ENCODE peak calls at places on chromosomes 12 and 14, in five cellular contexts. N, A, O, W and M are unnamed samples.

GRCh38 chr12:107759410-107759809 is 1.5 kb downstream of the PRDM4 start:
- DNase-seq in N (no peak), A (peak), O (peak), W (peak), M (no peak)

GRCh38 chr12:67430708-67431335 is 161.7 kb downstream of the CAND1 start:
- DNase-seq in N (no peak), A (no peak), O (no peak), W (no peak), M (no peak)

GRCh38 chr12:124829008-124829707 is 34.5 kb downstream of the SCARB1 start:
- DNase-seq in N (no peak), A (peak), O (peak), W (peak), M (no peak)

GRCh38 chr12:18970603-18971002 is 158.9 kb upstream of the PLEKHA5 start:
- DNase-seq in N (no peak), A (no peak), O (no peak), W (no peak), M (no peak)

GRCh38 chr12:66693901-66694513 is 15.1 kb upstream of the GRIP1 start:
- DNase-seq in N (peak), A (peak), O (peak), W (peak), M (no peak)

GRCh38 chr14:98167702-98168101 is 1104.3 kb downstream of the BCL11B start:
- DNase-seq in N (no peak), A (no peak), O (no peak), W (no peak), M (no peak)

GRCh38 chr14:60634153-60634552 is 15.1 kb downstream of the SIX1 start:
- DNase-seq in N (no peak), A (no peak), O (no peak), W (no peak), M (no peak)

GRCh38 chr14:61188196-61188595 is 92.9 kb downstream of the TMEM30B start:
- DNase-seq in N (no peak), A (peak), O (no peak), W (no peak), M (no peak)

GRCh38 chr12:104846056-104846762 is 111.9 kb downstream of the SLC41A2 start:
- DNase-seq in N (no peak), A (no peak), O (no peak), W (no peak), M (no peak)

GRCh38 chr12:6667559-6668210 is 4.8 kb upstream of the ING4 start:
- DNase-seq in N (no peak), A (peak), O (no peak), W (no peak), M (no peak)

GRCh38 chr12:55676707-55677106 is 31.0 kb downstream of the ITGA7 start:
- DNase-seq in N (no peak), A (no peak), O (no peak), W (no peak), M (no peak)

GRCh38 chr12:94971923-94972322 is 31.6 kb downstream of the NDUFA12 start:
- DNase-seq in N (no peak), A (no peak), O (no peak), W (no peak), M (no peak)

GRCh38 chr12:119988440-119988787 is 622 bp upstream of the BICDL1 start:
- DNase-seq in N (no peak), A (peak), O (no peak), W (no peak), M (no peak)

GRCh38 chr14:101110729-101111619 is 207.5 kb upstream of the RTL1 start:
- DNase-seq in N (no peak), A (no peak), O (no peak), W (no peak), M (no peak)

GRCh38 chr14:33588771-33589170 is 362.1 kb downstream of the EGLN3 start:
- DNase-seq in N (no peak), A (no peak), O (no peak), W (no peak), M (no peak)

GRCh38 chr12:114529956-114530355 is 124.0 kb upstream of the TBX5 start:
- DNase-seq in N (no peak), A (no peak), O (no peak), W (no peak), M (no peak)

GRCh38 chr12:85369365-85370154 is 89.5 kb downstream of the ALX1 start:
- DNase-seq in N (no peak), A (no peak), O (no peak), W (no peak), M (no peak)

GRCh38 chr12:53053223-53054111 is 3.6 kb downstream of the TNS2 start:
- DNase-seq in N (no peak), A (no peak), O (peak), W (peak), M (no peak)

GRCh38 chr14:59125156-59125555 is 63.3 kb upstream of the DAAM1 start:
- DNase-seq in N (no peak), A (no peak), O (no peak), W (no peak), M (no peak)

GRCh38 chr12:126219654-126220279 is 1154.5 kb downstream of the AACS start:
- DNase-seq in N (no peak), A (no peak), O (no peak), W (no peak), M (no peak)

GRCh38 chr12:459430-460258 is at the start of gene B4GALNT3:
- DNase-seq in N (no peak), A (peak), O (no peak), W (peak), M (peak)

DNA sequence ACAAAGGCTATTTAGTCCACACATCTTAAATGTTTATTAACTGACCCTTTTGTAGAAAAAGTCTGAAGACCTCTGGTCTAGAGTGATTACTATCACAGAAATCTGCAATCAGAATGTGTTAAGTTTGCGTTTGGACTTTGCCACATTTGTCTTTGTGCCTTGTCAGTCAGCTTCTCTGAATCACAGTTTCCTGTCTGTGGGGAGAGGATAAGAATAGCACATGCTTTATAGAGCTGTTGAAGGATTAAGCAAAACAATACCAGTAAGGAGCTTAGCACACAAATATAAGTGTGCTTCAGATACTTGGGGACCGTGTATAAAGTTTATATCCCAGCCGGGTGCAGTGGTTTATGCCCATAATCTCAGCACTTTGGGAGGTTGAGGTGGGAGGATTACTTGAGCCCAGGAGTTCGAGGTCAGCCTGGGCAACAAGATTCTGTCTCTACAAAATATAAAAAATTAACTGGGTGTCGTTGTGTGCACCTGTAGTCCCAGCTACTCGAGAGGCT is 63.0 kb upstream of the BTG1 start:
- DNase-seq in N (peak), A (peak), O (no peak), W (peak), M (no peak)
- TF ChIP-seq KDM1A in N (no peak), A (no peak), O (no peak), W (peak), M (no peak)

DNA sequence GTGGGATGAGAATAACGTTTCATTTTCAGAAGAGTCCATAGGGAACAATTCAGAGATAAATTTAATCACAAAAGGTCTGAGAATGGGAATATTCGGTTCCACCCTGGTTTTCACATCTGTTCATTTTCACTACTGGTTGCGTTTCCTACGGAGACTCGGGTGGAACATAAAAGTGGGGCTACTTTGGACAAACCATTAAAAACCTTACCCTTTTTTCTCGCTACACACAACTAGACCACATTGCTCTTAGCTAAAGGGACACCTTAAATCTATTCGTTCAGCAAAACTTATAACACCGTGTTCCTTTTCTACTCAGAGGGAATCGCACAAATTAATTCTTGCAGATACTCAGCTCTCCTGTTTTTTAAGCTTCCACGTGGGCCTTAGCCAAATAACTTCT is 1.0 kb upstream of the SUDS3 start:
- DNase-seq in N (no peak), A (no peak), O (no peak), W (peak), M (peak)
- TF ChIP-seq KDM1A in N (no peak), A (no peak), O (no peak), W (no peak), M (no peak)

DNA sequence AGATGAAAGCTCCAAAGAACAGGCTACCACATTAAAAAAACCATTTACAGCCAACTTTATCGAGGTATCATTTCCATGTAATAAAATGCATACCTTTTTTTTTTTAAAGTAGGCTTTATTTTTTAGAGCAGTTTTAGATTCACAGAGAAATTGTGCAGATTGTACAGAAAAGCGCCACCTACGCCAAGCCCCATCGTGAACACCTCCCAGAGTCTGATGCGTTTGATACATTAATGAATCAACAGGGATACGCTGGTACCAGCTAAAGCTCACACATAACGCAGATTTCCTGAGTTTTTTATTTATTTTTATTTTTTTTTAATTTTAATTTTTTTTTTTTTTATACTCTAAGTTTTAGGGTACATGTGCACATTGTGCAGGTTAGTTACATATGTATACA is 129.9 kb downstream of the KIF26A start:
- DNase-seq in N (no peak), A (no peak), O (no peak), W (no peak), M (no peak)
- TF ChIP-seq KDM1A in N (no peak), A (no peak), O (no peak), W (no peak), M (no peak)

GRCh38 chr14:75559451-75560187 is 18.8 kb upstream of the FLVCR2 start:
- DNase-seq in N (no peak), A (peak), O (no peak), W (no peak), M (no peak)
- TF ChIP-seq KDM1A in N (no peak), A (no peak), O (no peak), W (no peak), M (no peak)

GRCh38 chr14:105419305-105420091 is at the start of gene MTA1:
- DNase-seq in N (no peak), A (no peak), O (peak), W (peak), M (no peak)
- TF ChIP-seq KDM1A in N (no peak), A (no peak), O (peak), W (no peak), M (no peak)

GRCh38 chr12:102438047-102438822 is 42.1 kb downstream of the IGF1 start:
- DNase-seq in N (no peak), A (no peak), O (peak), W (peak), M (no peak)

GRCh38 chr12:102441077-102441596 is 39.2 kb downstream of the IGF1 start:
- DNase-seq in N (no peak), A (no peak), O (peak), W (peak), M (no peak)

GRCh38 chr12:102440109-102440405 is 40.3 kb downstream of the IGF1 start:
- DNase-seq in N (no peak), A (no peak), O (no peak), W (no peak), M (no peak)

GRCh38 chr12:102438823-102439205 is 41.5 kb downstream of the IGF1 start:
- DNase-seq in N (no peak), A (no peak), O (no peak), W (no peak), M (no peak)

DNA sequence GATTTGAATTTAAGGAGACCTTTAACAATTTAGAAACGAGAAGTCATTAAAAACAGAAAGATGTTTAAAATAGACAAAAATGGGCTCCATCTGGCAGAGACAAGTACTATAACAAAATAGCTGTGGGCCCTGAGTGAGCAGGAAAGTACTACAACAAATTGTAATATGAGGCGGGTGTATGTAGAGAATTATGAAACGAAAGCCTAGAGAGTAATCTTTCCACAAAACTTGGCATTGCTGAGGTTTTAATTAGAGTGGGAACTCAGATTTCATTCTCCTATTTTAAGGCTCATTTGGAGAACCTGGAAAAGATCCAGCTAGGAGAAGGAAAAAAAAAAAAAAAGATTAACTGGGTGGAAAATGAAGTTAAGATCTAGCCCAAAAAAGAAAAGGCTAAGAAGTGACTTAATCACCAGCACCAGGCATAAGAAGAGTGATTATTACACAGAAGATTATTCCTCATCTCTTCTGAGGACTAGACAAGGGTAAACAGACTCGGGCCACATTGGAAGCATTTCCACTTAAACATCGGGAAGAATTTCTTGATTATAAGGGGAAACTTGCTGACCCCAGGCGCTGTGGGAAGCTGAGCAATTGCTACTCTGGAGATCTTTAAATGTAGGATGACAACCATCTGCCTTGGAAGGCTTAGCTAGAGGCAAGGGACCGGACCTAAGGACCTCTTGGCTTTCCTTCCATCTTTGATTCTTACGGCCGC is 40.8 kb downstream of the IGF1 start:
- DNase-seq in N (no peak), A (no peak), O (no peak), W (no peak), M (no peak)
- TF ChIP-seq KDM1A in N (no peak), A (no peak), O (no peak), W (no peak), M (no peak)